ENCODE peak calls at places on chromosomes 5 and 9, in five cellular contexts. One of them, this sample, is unnamed.
A peak's percentile ranks its signal among the peaks of the same experiment; 100 is the strongest.

GRCh38 chr5:110413856-110414255 is 312.6 kb downstream of the TMEM232 start:
- DNase-seq in HepG2: no peak
- DNase-seq in H1: no peak
- DNase-seq in GM12878: no peak
- DNase-seq in K562: no peak
- DNase-seq in this sample: no peak

GRCh38 chr5:39224196-39224754 is 4.9 kb upstream of the FYB1 start:
- DNase-seq in GM12878: no peak
- DNase-seq in H1: no peak
- DNase-seq in HepG2: no peak
- DNase-seq in K562: peak; percentile 87
- DNase-seq in this sample: no peak

GRCh38 chr5:163894645-163895044 is 389.2 kb downstream of the MAT2B start:
- DNase-seq in K562: no peak
- DNase-seq in H1: no peak
- DNase-seq in HepG2: no peak
- DNase-seq in GM12878: no peak
- DNase-seq in this sample: no peak

GRCh38 chr5:107743357-107744000 is 72.7 kb upstream of the EFNA5 start:
- DNase-seq in K562: no peak
- DNase-seq in HepG2: no peak
- DNase-seq in GM12878: no peak
- DNase-seq in H1: no peak
- DNase-seq in this sample: peak; percentile 4

GRCh38 chr9:138068601-138069035 is 191.0 kb downstream of the CACNA1B start:
- DNase-seq in K562: no peak
- DNase-seq in H1: peak; percentile 48
- DNase-seq in GM12878: no peak
- DNase-seq in HepG2: no peak
- DNase-seq in this sample: no peak

GRCh38 chr9:104091708-104092107 is 2.4 kb upstream of the SMC2 start:
- DNase-seq in HepG2: peak; percentile 32
- DNase-seq in K562: peak; percentile 17
- DNase-seq in GM12878: no peak
- DNase-seq in H1: no peak
- DNase-seq in this sample: no peak

GRCh38 chr9:113886471-113886870 is 10.4 kb downstream of the ZNF618 start:
- DNase-seq in H1: no peak
- DNase-seq in GM12878: no peak
- DNase-seq in HepG2: no peak
- DNase-seq in K562: no peak
- DNase-seq in this sample: no peak

GRCh38 chr9:99605016-99605743 is 216.5 kb upstream of the NR4A3 start:
- DNase-seq in GM12878: no peak
- DNase-seq in H1: no peak
- DNase-seq in K562: no peak
- DNase-seq in HepG2: no peak
- DNase-seq in this sample: no peak

GRCh38 chr9:4152876-4153275 is 147.0 kb downstream of the GLIS3 start:
- DNase-seq in HepG2: no peak
- DNase-seq in K562: no peak
- DNase-seq in H1: no peak
- DNase-seq in GM12878: no peak
- DNase-seq in this sample: peak; percentile 61

GRCh38 chr9:99021512-99021911 is 77.8 kb downstream of the COL15A1 start:
- DNase-seq in H1: no peak
- DNase-seq in GM12878: no peak
- DNase-seq in HepG2: no peak
- DNase-seq in K562: no peak
- DNase-seq in this sample: no peak

GRCh38 chr9:124468061-124468740 is 17.9 kb downstream of the ADGRD2 start:
- DNase-seq in GM12878: no peak
- DNase-seq in H1: no peak
- DNase-seq in K562: no peak
- DNase-seq in HepG2: no peak
- DNase-seq in this sample: no peak

GRCh38 chr5:178630475-178630930 is 3.7 kb upstream of the CLK4 start:
- DNase-seq in K562: no peak
- DNase-seq in HepG2: peak; percentile 97
- DNase-seq in GM12878: no peak
- DNase-seq in H1: no peak
- DNase-seq in this sample: no peak

GRCh38 chr9:128555180-128555721 is 2.9 kb downstream of the SPTAN1 start:
- DNase-seq in K562: peak; percentile 29
- DNase-seq in HepG2: peak; percentile 85
- DNase-seq in H1: no peak
- DNase-seq in GM12878: no peak
- DNase-seq in this sample: peak; percentile 58

GRCh38 chr5:59390074-59390659 is 503.4 kb downstream of the PDE4D start:
- DNase-seq in H1: no peak
- DNase-seq in HepG2: peak; percentile 18
- DNase-seq in K562: peak; percentile 35
- DNase-seq in GM12878: no peak
- DNase-seq in this sample: no peak

GRCh38 chr5:58069846-58070245 is 390.0 kb downstream of the PLK2 start:
- DNase-seq in HepG2: no peak
- DNase-seq in H1: no peak
- DNase-seq in GM12878: no peak
- DNase-seq in K562: no peak
- DNase-seq in this sample: no peak

GRCh38 chr5:40223884-40224402 is 455.8 kb upstream of the PTGER4 start:
- DNase-seq in HepG2: no peak
- DNase-seq in H1: no peak
- DNase-seq in K562: no peak
- DNase-seq in GM12878: peak; percentile 85
- DNase-seq in this sample: no peak

GRCh38 chr9:70435948-70436347 is 21.5 kb upstream of the KLF9 start:
- DNase-seq in HepG2: no peak
- DNase-seq in GM12878: no peak
- DNase-seq in K562: no peak
- DNase-seq in H1: no peak
- DNase-seq in this sample: no peak

GRCh38 chr5:110335361-110336046 is 391.0 kb downstream of the TMEM232 start:
- DNase-seq in H1: no peak
- DNase-seq in K562: no peak
- DNase-seq in GM12878: no peak
- DNase-seq in HepG2: no peak
- DNase-seq in this sample: no peak

GRCh38 chr5:131536849-131537448 is 98.1 kb downstream of the RAPGEF6 start:
- DNase-seq in HepG2: no peak
- DNase-seq in K562: no peak
- DNase-seq in H1: no peak
- DNase-seq in GM12878: no peak
- DNase-seq in this sample: no peak

GRCh38 chr9:107612136-107612535 is 122.6 kb upstream of the KLF4 start:
- DNase-seq in HepG2: no peak
- DNase-seq in H1: no peak
- DNase-seq in GM12878: no peak
- DNase-seq in K562: no peak
- DNase-seq in this sample: no peak

GRCh38 chr5:51684794-51685355 is 301.6 kb downstream of the ISL1 start:
- DNase-seq in HepG2: no peak
- DNase-seq in GM12878: no peak
- DNase-seq in K562: no peak
- DNase-seq in H1: no peak
- DNase-seq in this sample: no peak

GRCh38 chr5:153523831-153524230 is 33.4 kb downstream of the GRIA1 start:
- DNase-seq in H1: no peak
- DNase-seq in HepG2: no peak
- DNase-seq in K562: no peak
- DNase-seq in GM12878: no peak
- DNase-seq in this sample: no peak

GRCh38 chr5:10291736-10292135 is 16.0 kb downstream of the CMBL start:
- DNase-seq in K562: no peak
- DNase-seq in H1: no peak
- DNase-seq in HepG2: no peak
- DNase-seq in GM12878: no peak
- DNase-seq in this sample: no peak

GRCh38 chr5:16871746-16872339 is 64.2 kb downstream of the MYO10 start:
- DNase-seq in K562: no peak
- DNase-seq in HepG2: no peak
- DNase-seq in GM12878: no peak
- DNase-seq in H1: no peak
- DNase-seq in this sample: no peak

GRCh38 chr9:91483189-91483691 is 59.6 kb upstream of the NFIL3 start:
- DNase-seq in HepG2: no peak
- DNase-seq in H1: no peak
- DNase-seq in GM12878: no peak
- DNase-seq in K562: no peak
- DNase-seq in this sample: no peak

GRCh38 chr9:130104413-130105193 is 50.9 kb downstream of the GPR107 start:
- DNase-seq in HepG2: no peak
- DNase-seq in GM12878: no peak
- DNase-seq in K562: no peak
- DNase-seq in H1: no peak
- DNase-seq in this sample: no peak

DNA sequence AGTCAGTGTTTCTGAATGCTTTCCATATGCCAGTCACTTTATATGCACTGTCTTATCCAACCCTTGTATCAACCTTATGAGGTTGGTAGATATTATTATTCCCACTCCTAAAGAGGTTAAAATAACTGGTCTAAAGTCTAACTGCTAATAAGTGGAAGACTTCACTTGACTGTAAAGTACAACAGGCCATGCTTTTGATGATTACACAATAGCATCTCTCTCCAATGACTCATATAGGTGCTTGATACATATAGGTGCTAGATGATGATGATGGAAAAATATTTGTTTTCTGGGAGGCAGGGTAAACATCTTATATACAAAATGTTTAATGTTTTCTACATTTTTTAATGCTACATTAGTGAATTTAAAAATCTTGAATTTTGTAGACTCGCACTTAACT is 75.9 kb upstream of the NR3C1 start:
- DNase-seq in HepG2: peak; percentile 60
- DNase-seq in K562: no peak
- DNase-seq in GM12878: no peak
- DNase-seq in H1: no peak
- DNase-seq in this sample: peak; percentile 31
- TF ChIP-seq KDM1A in HepG2: no peak
- TF ChIP-seq KDM1A in K562: no peak
- TF ChIP-seq KDM1A in GM12878: no peak
- TF ChIP-seq KDM1A in H1: no peak
- TF ChIP-seq KDM1A in this sample: no peak

GRCh38 chr5:116380615-116381014 is 194.0 kb downstream of the SEMA6A start:
- DNase-seq in K562: no peak
- DNase-seq in HepG2: no peak
- DNase-seq in GM12878: no peak
- DNase-seq in H1: no peak
- DNase-seq in this sample: no peak
- TF ChIP-seq KDM1A in K562: no peak
- TF ChIP-seq KDM1A in HepG2: no peak
- TF ChIP-seq KDM1A in GM12878: no peak
- TF ChIP-seq KDM1A in H1: no peak
- TF ChIP-seq KDM1A in this sample: no peak

GRCh38 chr9:122028089-122028488 is 65.0 kb downstream of the TTLL11 start:
- DNase-seq in HepG2: no peak
- DNase-seq in K562: no peak
- DNase-seq in H1: no peak
- DNase-seq in GM12878: no peak
- DNase-seq in this sample: no peak
- TF ChIP-seq KDM1A in HepG2: no peak
- TF ChIP-seq KDM1A in K562: no peak
- TF ChIP-seq KDM1A in H1: no peak
- TF ChIP-seq KDM1A in GM12878: no peak
- TF ChIP-seq KDM1A in this sample: no peak

GRCh38 chr5:135492319-135492626 is 40.1 kb upstream of the TIFAB start:
- DNase-seq in HepG2: no peak
- DNase-seq in H1: no peak
- DNase-seq in K562: no peak
- DNase-seq in GM12878: no peak
- DNase-seq in this sample: no peak

GRCh38 chr5:135489466-135490244 is 37.5 kb upstream of the TIFAB start:
- DNase-seq in H1: peak; percentile 55
- DNase-seq in GM12878: no peak
- DNase-seq in K562: no peak
- DNase-seq in HepG2: peak; percentile 80
- DNase-seq in this sample: no peak

GRCh38 chr5:135491552-135492318 is 39.6 kb upstream of the TIFAB start:
- DNase-seq in K562: peak; percentile 26
- DNase-seq in GM12878: no peak
- DNase-seq in H1: peak; percentile 74
- DNase-seq in HepG2: peak; percentile 47
- DNase-seq in this sample: no peak

GRCh38 chr5:135490245-135491037 is 38.3 kb upstream of the TIFAB start:
- DNase-seq in H1: peak; percentile 75
- DNase-seq in HepG2: no peak
- DNase-seq in K562: no peak
- DNase-seq in GM12878: no peak
- DNase-seq in this sample: no peak

GRCh38 chr5:135491038-135491551 is 38.9 kb upstream of the TIFAB start:
- DNase-seq in K562: no peak
- DNase-seq in GM12878: no peak
- DNase-seq in HepG2: no peak
- DNase-seq in H1: no peak
- DNase-seq in this sample: no peak
- TF ChIP-seq KDM1A in K562: no peak
- TF ChIP-seq KDM1A in GM12878: no peak
- TF ChIP-seq KDM1A in HepG2: no peak
- TF ChIP-seq KDM1A in H1: no peak
- TF ChIP-seq KDM1A in this sample: no peak

DNA sequence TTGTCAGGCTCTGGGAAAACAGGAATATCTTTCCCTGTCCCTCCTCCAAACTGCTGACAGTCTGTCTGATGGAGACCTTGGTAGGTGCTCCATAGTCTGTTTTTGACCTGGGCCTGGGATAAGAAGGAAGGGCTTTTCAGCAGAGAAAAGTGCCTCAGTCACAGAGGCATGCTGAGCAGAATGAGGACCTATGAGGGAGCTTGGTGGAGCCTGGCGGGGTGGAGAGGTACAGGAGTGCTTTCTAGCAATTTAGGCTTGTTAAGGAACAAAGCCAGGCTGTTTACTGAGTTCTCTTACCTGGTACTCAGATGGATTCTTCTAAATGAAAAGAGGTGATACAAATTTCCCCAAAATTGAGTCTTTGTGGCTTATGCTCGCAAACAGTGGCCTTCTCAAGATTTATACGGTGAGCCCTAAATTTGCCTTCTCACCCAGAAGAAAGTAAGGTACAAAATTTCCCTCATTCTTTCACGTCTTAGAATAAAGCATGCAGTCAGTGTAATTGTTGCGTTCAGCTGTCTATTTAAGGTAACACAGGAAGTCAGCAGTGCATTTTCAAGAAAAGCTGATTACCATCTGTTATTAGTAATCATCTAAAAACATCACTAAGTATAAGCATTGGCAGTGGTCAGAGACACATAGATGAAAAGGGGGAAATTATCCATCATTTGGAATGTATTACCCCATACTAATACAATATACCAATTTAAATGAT is 28.6 kb upstream of the IL13 start:
- DNase-seq in K562: no peak
- DNase-seq in HepG2: no peak
- DNase-seq in H1: no peak
- DNase-seq in GM12878: no peak
- DNase-seq in this sample: no peak
- TF ChIP-seq KDM1A in K562: no peak
- TF ChIP-seq KDM1A in HepG2: no peak
- TF ChIP-seq KDM1A in H1: no peak
- TF ChIP-seq KDM1A in GM12878: no peak
- TF ChIP-seq KDM1A in this sample: no peak

GRCh38 chr5:142862585-142862984 is 92.4 kb downstream of the ARHGAP26 start:
- DNase-seq in H1: no peak
- DNase-seq in HepG2: no peak
- DNase-seq in K562: no peak
- DNase-seq in GM12878: no peak
- DNase-seq in this sample: no peak
- TF ChIP-seq KDM1A in H1: no peak
- TF ChIP-seq KDM1A in HepG2: no peak
- TF ChIP-seq KDM1A in K562: no peak
- TF ChIP-seq KDM1A in GM12878: no peak
- TF ChIP-seq KDM1A in this sample: no peak

This sample was measured in A549.